ENCODE peak calls at places on chromosomes 7 and 10, in nine cellular contexts. One of them, this sample, is unnamed.

GRCh38 chr7:29109356-29109755 is 37.0 kb downstream of the CPVL start:
- DNase-seq in OCI-LY7: no peak
- DNase-seq in T-helper 1 cell: no peak
- DNase-seq in cerebellar cortex: no peak
- DNase-seq in left colon: no peak
- DNase-seq in stimulated activated CD8-positive, alpha-beta memory T cell treated with anti-CD3 and anti-CD28 coated beads, Interleukin-12 subunit alpha, Interleukin-12 subunit beta, amount 100 ng/mL, for 4 hours: no peak
- DNase-seq in brain microvascular endothelial cell: no peak
- DNase-seq in activated T-helper 1 cell treated with Interleukin-2 at 50 U/mL for 16 hours: no peak
- DNase-seq in activated T-cell treated with anti-CD3 and anti-CD28 coated beads for 4 hours: no peak
- DNase-seq in this sample: no peak

GRCh38 chr10:69375307-69376151 is 41.2 kb downstream of the TACR2 start:
- DNase-seq in activated T-helper 1 cell treated with Interleukin-2 at 50 U/mL for 16 hours: no peak
- DNase-seq in left colon: peak
- DNase-seq in stimulated activated CD8-positive, alpha-beta memory T cell treated with anti-CD3 and anti-CD28 coated beads, Interleukin-12 subunit alpha, Interleukin-12 subunit beta, amount 100 ng/mL, for 4 hours: no peak
- DNase-seq in brain microvascular endothelial cell: no peak
- DNase-seq in OCI-LY7: no peak
- DNase-seq in T-helper 1 cell: no peak
- DNase-seq in activated T-cell treated with anti-CD3 and anti-CD28 coated beads for 4 hours: no peak
- DNase-seq in cerebellar cortex: peak
- DNase-seq in this sample: no peak

GRCh38 chr10:21661087-21661486 is 127.1 kb downstream of the MLLT10 start:
- DNase-seq in left colon: no peak
- DNase-seq in activated T-cell treated with anti-CD3 and anti-CD28 coated beads for 4 hours: no peak
- DNase-seq in cerebellar cortex: no peak
- DNase-seq in T-helper 1 cell: no peak
- DNase-seq in activated T-helper 1 cell treated with Interleukin-2 at 50 U/mL for 16 hours: no peak
- DNase-seq in stimulated activated CD8-positive, alpha-beta memory T cell treated with anti-CD3 and anti-CD28 coated beads, Interleukin-12 subunit alpha, Interleukin-12 subunit beta, amount 100 ng/mL, for 4 hours: no peak
- DNase-seq in OCI-LY7: no peak
- DNase-seq in brain microvascular endothelial cell: no peak
- DNase-seq in this sample: no peak

GRCh38 chr7:125059861-125060456 is 130.3 kb upstream of the POT1 start:
- DNase-seq in OCI-LY7: peak
- DNase-seq in stimulated activated CD8-positive, alpha-beta memory T cell treated with anti-CD3 and anti-CD28 coated beads, Interleukin-12 subunit alpha, Interleukin-12 subunit beta, amount 100 ng/mL, for 4 hours: no peak
- DNase-seq in brain microvascular endothelial cell: no peak
- DNase-seq in left colon: no peak
- DNase-seq in cerebellar cortex: no peak
- DNase-seq in activated T-cell treated with anti-CD3 and anti-CD28 coated beads for 4 hours: no peak
- DNase-seq in activated T-helper 1 cell treated with Interleukin-2 at 50 U/mL for 16 hours: no peak
- DNase-seq in T-helper 1 cell: no peak
- DNase-seq in this sample: no peak

GRCh38 chr10:15877836-15878576 is 17.7 kb upstream of the MINDY3 start:
- DNase-seq in brain microvascular endothelial cell: no peak
- DNase-seq in T-helper 1 cell: no peak
- DNase-seq in stimulated activated CD8-positive, alpha-beta memory T cell treated with anti-CD3 and anti-CD28 coated beads, Interleukin-12 subunit alpha, Interleukin-12 subunit beta, amount 100 ng/mL, for 4 hours: no peak
- DNase-seq in activated T-cell treated with anti-CD3 and anti-CD28 coated beads for 4 hours: no peak
- DNase-seq in activated T-helper 1 cell treated with Interleukin-2 at 50 U/mL for 16 hours: no peak
- DNase-seq in left colon: no peak
- DNase-seq in OCI-LY7: no peak
- DNase-seq in cerebellar cortex: no peak
- DNase-seq in this sample: no peak

GRCh38 chr10:71562884-71563283 is 156.7 kb downstream of the C10orf105 start:
- DNase-seq in T-helper 1 cell: no peak
- DNase-seq in left colon: no peak
- DNase-seq in activated T-helper 1 cell treated with Interleukin-2 at 50 U/mL for 16 hours: no peak
- DNase-seq in cerebellar cortex: no peak
- DNase-seq in stimulated activated CD8-positive, alpha-beta memory T cell treated with anti-CD3 and anti-CD28 coated beads, Interleukin-12 subunit alpha, Interleukin-12 subunit beta, amount 100 ng/mL, for 4 hours: no peak
- DNase-seq in OCI-LY7: no peak
- DNase-seq in activated T-cell treated with anti-CD3 and anti-CD28 coated beads for 4 hours: no peak
- DNase-seq in brain microvascular endothelial cell: no peak
- DNase-seq in this sample: no peak

GRCh38 chr7:123437447-123437995 is 96.9 kb downstream of the IQUB start:
- DNase-seq in OCI-LY7: no peak
- DNase-seq in activated T-cell treated with anti-CD3 and anti-CD28 coated beads for 4 hours: no peak
- DNase-seq in cerebellar cortex: no peak
- DNase-seq in activated T-helper 1 cell treated with Interleukin-2 at 50 U/mL for 16 hours: no peak
- DNase-seq in brain microvascular endothelial cell: no peak
- DNase-seq in T-helper 1 cell: no peak
- DNase-seq in left colon: no peak
- DNase-seq in stimulated activated CD8-positive, alpha-beta memory T cell treated with anti-CD3 and anti-CD28 coated beads, Interleukin-12 subunit alpha, Interleukin-12 subunit beta, amount 100 ng/mL, for 4 hours: no peak
- DNase-seq in this sample: no peak

GRCh38 chr10:3963191-3963673 is 178.2 kb upstream of the KLF6 start:
- DNase-seq in cerebellar cortex: no peak
- DNase-seq in activated T-helper 1 cell treated with Interleukin-2 at 50 U/mL for 16 hours: no peak
- DNase-seq in T-helper 1 cell: no peak
- DNase-seq in OCI-LY7: no peak
- DNase-seq in left colon: peak
- DNase-seq in stimulated activated CD8-positive, alpha-beta memory T cell treated with anti-CD3 and anti-CD28 coated beads, Interleukin-12 subunit alpha, Interleukin-12 subunit beta, amount 100 ng/mL, for 4 hours: no peak
- DNase-seq in brain microvascular endothelial cell: no peak
- DNase-seq in activated T-cell treated with anti-CD3 and anti-CD28 coated beads for 4 hours: no peak
- DNase-seq in this sample: no peak

GRCh38 chr10:44974628-44975431 is 3.8 kb downstream of the DEPP1 start:
- DNase-seq in stimulated activated CD8-positive, alpha-beta memory T cell treated with anti-CD3 and anti-CD28 coated beads, Interleukin-12 subunit alpha, Interleukin-12 subunit beta, amount 100 ng/mL, for 4 hours: peak
- DNase-seq in brain microvascular endothelial cell: peak
- DNase-seq in OCI-LY7: peak
- DNase-seq in activated T-helper 1 cell treated with Interleukin-2 at 50 U/mL for 16 hours: peak
- DNase-seq in cerebellar cortex: peak
- DNase-seq in activated T-cell treated with anti-CD3 and anti-CD28 coated beads for 4 hours: peak
- DNase-seq in T-helper 1 cell: peak
- DNase-seq in left colon: peak
- DNase-seq in this sample: peak

GRCh38 chr10:16717617-16718395 is 99.4 kb downstream of the RSU1 start:
- DNase-seq in activated T-helper 1 cell treated with Interleukin-2 at 50 U/mL for 16 hours: no peak
- DNase-seq in brain microvascular endothelial cell: peak
- DNase-seq in OCI-LY7: no peak
- DNase-seq in stimulated activated CD8-positive, alpha-beta memory T cell treated with anti-CD3 and anti-CD28 coated beads, Interleukin-12 subunit alpha, Interleukin-12 subunit beta, amount 100 ng/mL, for 4 hours: no peak
- DNase-seq in activated T-cell treated with anti-CD3 and anti-CD28 coated beads for 4 hours: no peak
- DNase-seq in cerebellar cortex: peak
- DNase-seq in T-helper 1 cell: no peak
- DNase-seq in left colon: no peak
- DNase-seq in this sample: no peak

GRCh38 chr10:42955493-42955889 is 121.4 kb upstream of the RET start:
- DNase-seq in activated T-helper 1 cell treated with Interleukin-2 at 50 U/mL for 16 hours: no peak
- DNase-seq in OCI-LY7: no peak
- DNase-seq in left colon: no peak
- DNase-seq in activated T-cell treated with anti-CD3 and anti-CD28 coated beads for 4 hours: no peak
- DNase-seq in brain microvascular endothelial cell: no peak
- DNase-seq in stimulated activated CD8-positive, alpha-beta memory T cell treated with anti-CD3 and anti-CD28 coated beads, Interleukin-12 subunit alpha, Interleukin-12 subunit beta, amount 100 ng/mL, for 4 hours: no peak
- DNase-seq in T-helper 1 cell: no peak
- DNase-seq in cerebellar cortex: no peak
- DNase-seq in this sample: no peak

GRCh38 chr10:79404231-79404609 is 41.2 kb downstream of the ZCCHC24 start:
- DNase-seq in brain microvascular endothelial cell: no peak
- DNase-seq in OCI-LY7: no peak
- DNase-seq in stimulated activated CD8-positive, alpha-beta memory T cell treated with anti-CD3 and anti-CD28 coated beads, Interleukin-12 subunit alpha, Interleukin-12 subunit beta, amount 100 ng/mL, for 4 hours: no peak
- DNase-seq in T-helper 1 cell: no peak
- DNase-seq in cerebellar cortex: no peak
- DNase-seq in activated T-cell treated with anti-CD3 and anti-CD28 coated beads for 4 hours: no peak
- DNase-seq in left colon: peak
- DNase-seq in activated T-helper 1 cell treated with Interleukin-2 at 50 U/mL for 16 hours: no peak
- DNase-seq in this sample: no peak

GRCh38 chr7:130922206-130923112 is 188.5 kb upstream of the KLF14 start:
- DNase-seq in T-helper 1 cell: no peak
- DNase-seq in brain microvascular endothelial cell: no peak
- DNase-seq in stimulated activated CD8-positive, alpha-beta memory T cell treated with anti-CD3 and anti-CD28 coated beads, Interleukin-12 subunit alpha, Interleukin-12 subunit beta, amount 100 ng/mL, for 4 hours: no peak
- DNase-seq in OCI-LY7: no peak
- DNase-seq in activated T-cell treated with anti-CD3 and anti-CD28 coated beads for 4 hours: no peak
- DNase-seq in left colon: no peak
- DNase-seq in activated T-helper 1 cell treated with Interleukin-2 at 50 U/mL for 16 hours: no peak
- DNase-seq in cerebellar cortex: no peak
- DNase-seq in this sample: no peak

GRCh38 chr7:73738220-73738611 is 386 bp downstream of the ABHD11 start:
- DNase-seq in activated T-helper 1 cell treated with Interleukin-2 at 50 U/mL for 16 hours: peak
- DNase-seq in brain microvascular endothelial cell: peak
- DNase-seq in T-helper 1 cell: peak
- DNase-seq in stimulated activated CD8-positive, alpha-beta memory T cell treated with anti-CD3 and anti-CD28 coated beads, Interleukin-12 subunit alpha, Interleukin-12 subunit beta, amount 100 ng/mL, for 4 hours: peak
- DNase-seq in cerebellar cortex: peak
- DNase-seq in left colon: peak
- DNase-seq in activated T-cell treated with anti-CD3 and anti-CD28 coated beads for 4 hours: peak
- DNase-seq in OCI-LY7: peak
- DNase-seq in this sample: peak